ENCODE peak calls at places on chromosomes 2 and 18, in ten cellular contexts. T, A, L, Q, R, W, S, G, V and D are unnamed samples.
A peak's percentile ranks its signal among the peaks of the same experiment; 100 is the strongest.

GRCh38 chr2:227536445-227536844 is 62.2 kb upstream of the SCYGR2 start:
- DNase-seq in T (no peak), A (no peak), L (no peak), Q (no peak), R (no peak), W (peak; percentile 44), S (no peak), G (no peak), V (no peak), D (no peak)

GRCh38 chr2:39664898-39665591 is 672 bp upstream of the TMEM178A start:
- DNase-seq in T (no peak), A (no peak), L (no peak), Q (no peak), R (no peak), W (no peak), S (no peak), G (peak; percentile 52), V (peak; percentile 67), D (peak; percentile 21)

GRCh38 chr18:8800445-8800844 is 95.1 kb downstream of the MTCL1 start:
- DNase-seq in T (no peak), A (no peak), L (no peak), Q (no peak), R (no peak), W (peak; percentile 96), S (peak; percentile 97), G (no peak), V (peak; percentile 77), D (no peak)

GRCh38 chr18:62812242-62812641 is 96.9 kb downstream of the PHLPP1 start:
- DNase-seq in T (no peak), A (no peak), L (no peak), Q (no peak), R (no peak), W (peak; percentile 66), S (no peak), G (no peak), V (no peak), D (no peak)

GRCh38 chr2:23533014-23533730 is 148.2 kb downstream of the KLHL29 start:
- DNase-seq in T (no peak), A (no peak), L (no peak), Q (no peak), R (no peak), W (no peak), S (no peak), G (peak; percentile 33), V (peak; percentile 47), D (no peak)

GRCh38 chr2:30301551-30301950 is 70.2 kb downstream of the LBH start:
- DNase-seq in T (no peak), A (no peak), L (no peak), Q (no peak), R (no peak), W (no peak), S (no peak), G (peak; percentile 26), V (peak; percentile 69), D (no peak)

GRCh38 chr18:39260565-39260964 is 1695.0 kb upstream of the CELF4 start:
- DNase-seq in T (no peak), A (no peak), L (no peak), Q (no peak), R (no peak), W (no peak), S (no peak), G (no peak), V (peak; percentile 21), D (no peak)

GRCh38 chr2:33086400-33087015 is 139.8 kb downstream of the LTBP1 start:
- DNase-seq in T (no peak), A (no peak), L (no peak), Q (no peak), R (no peak), W (peak; percentile 68), S (no peak), G (no peak), V (no peak), D (no peak)

GRCh38 chr2:219476605-219477578 is 21.8 kb upstream of the GMPPA start:
- DNase-seq in T (no peak), A (no peak), L (peak; percentile 65), Q (no peak), R (no peak), W (no peak), S (no peak), G (peak; percentile 94), V (peak; percentile 96), D (no peak)

GRCh38 chr18:50944245-50944917 is 23.5 kb upstream of the ELAC1 start:
- DNase-seq in T (no peak), A (no peak), L (no peak), Q (no peak), R (no peak), W (no peak), S (no peak), G (no peak), V (no peak), D (no peak)

GRCh38 chr2:205660521-205661124 is 21.7 kb upstream of the NRP2 start:
- DNase-seq in T (peak; percentile 24), A (no peak), L (peak; percentile 67), Q (no peak), R (no peak), W (peak; percentile 84), S (peak; percentile 80), G (no peak), V (no peak), D (peak; percentile 23)

GRCh38 chr18:79353238-79353637 is 42.5 kb upstream of the NFATC1 start:
- DNase-seq in T (no peak), A (no peak), L (no peak), Q (no peak), R (no peak), W (peak; percentile 7), S (no peak), G (peak; percentile 44), V (peak; percentile 61), D (no peak)

GRCh38 chr2:142938240-142938639 is 60.8 kb downstream of the KYNU start:
- DNase-seq in T (no peak), A (no peak), L (no peak), Q (no peak), R (no peak), W (no peak), S (no peak), G (no peak), V (no peak), D (no peak)

GRCh38 chr2:102726128-102727087 is 35.4 kb upstream of the TMEM182 start:
- DNase-seq in T (no peak), A (no peak), L (no peak), Q (no peak), R (no peak), W (no peak), S (no peak), G (no peak), V (no peak), D (no peak)

GRCh38 chr2:168767258-168767657 is 35.2 kb upstream of the NOSTRIN start:
- DNase-seq in T (no peak), A (no peak), L (no peak), Q (no peak), R (no peak), W (no peak), S (no peak), G (no peak), V (no peak), D (no peak)

GRCh38 chr2:62705859-62706720 is 577 bp downstream of the EHBP1 start:
- DNase-seq in T (peak; percentile 54), A (no peak), L (no peak), Q (peak; percentile 28), R (peak; percentile 55), W (peak; percentile 51), S (no peak), G (peak; percentile 73), V (peak; percentile 77), D (no peak)
- TF ChIP-seq CTCF in T (peak; percentile 32), A (peak; percentile 51), L (peak; percentile 9), Q (peak; percentile 40), R (no peak), W (peak; percentile 23), S (no peak), G (no peak), V (peak; percentile 41), D (peak; percentile 10)

GRCh38 chr18:52288403-52289004 is 51.5 kb upstream of the DCC start:
- DNase-seq in T (peak; percentile 62), A (no peak), L (no peak), Q (no peak), R (peak; percentile 23), W (peak; percentile 20), S (no peak), G (peak; percentile 75), V (peak; percentile 76), D (peak; percentile 32)
- TF ChIP-seq CTCF in T (peak; percentile 80), A (peak; percentile 56), L (peak; percentile 58), Q (no peak), R (peak; percentile 62), W (peak; percentile 78), S (peak; percentile 48), G (peak; percentile 88), V (peak; percentile 92), D (peak; percentile 85)

GRCh38 chr2:64750817-64751285 is 97.1 kb upstream of the SERTAD2 start:
- DNase-seq in T (peak; percentile 100), A (peak; percentile 98), L (no peak), Q (peak; percentile 96), R (peak; percentile 98), W (peak; percentile 100), S (peak; percentile 98), G (peak; percentile 97), V (peak; percentile 98), D (peak; percentile 97)

GRCh38 chr2:64751286-64752260 is 97.9 kb upstream of the SERTAD2 start:
- DNase-seq in T (no peak), A (no peak), L (peak; percentile 100), Q (peak; percentile 10), R (peak; percentile 98), W (peak; percentile 74), S (no peak), G (no peak), V (peak; percentile 22), D (no peak)

GRCh38 chr2:64748561-64748960 is 94.8 kb upstream of the SERTAD2 start:
- DNase-seq in T (peak; percentile 50), A (no peak), L (no peak), Q (no peak), R (no peak), W (no peak), S (no peak), G (no peak), V (no peak), D (no peak)

GRCh38 chr2:64749446-64749845 is 95.7 kb upstream of the SERTAD2 start:
- DNase-seq in T (peak; percentile 20), A (no peak), L (no peak), Q (no peak), R (no peak), W (no peak), S (no peak), G (no peak), V (no peak), D (no peak)

GRCh38 chr2:64750001-64750816 is 96.5 kb upstream of the SERTAD2 start:
- DNase-seq in T (peak; percentile 46), A (no peak), L (peak; percentile 87), Q (peak; percentile 24), R (peak; percentile 70), W (peak; percentile 50), S (no peak), G (peak; percentile 39), V (peak; percentile 35), D (no peak)
- TF ChIP-seq CTCF in T (no peak), A (peak; percentile 9), L (no peak), Q (peak; percentile 13), R (no peak), W (no peak), S (peak; percentile 13), G (no peak), V (peak; percentile 3), D (no peak)

GRCh38 chr2:109460553-109461324 is 153.0 kb downstream of the SEPTIN10 start:
- DNase-seq in T (no peak), A (no peak), L (no peak), Q (no peak), R (no peak), W (no peak), S (no peak), G (no peak), V (no peak), D (no peak)
- TF ChIP-seq CTCF in T (no peak), A (no peak), L (no peak), Q (no peak), R (no peak), W (no peak), S (no peak), G (no peak), V (no peak), D (no peak)

GRCh38 chr18:52341617-52342381 is 1.8 kb downstream of the DCC start:
- DNase-seq in T (no peak), A (no peak), L (peak; percentile 49), Q (no peak), R (no peak), W (peak; percentile 10), S (no peak), G (peak; percentile 51), V (peak; percentile 66), D (no peak)
- TF ChIP-seq CTCF in T (no peak), A (no peak), L (no peak), Q (no peak), R (no peak), W (no peak), S (no peak), G (no peak), V (no peak), D (no peak)